ENCODE peak calls at places on chromosomes 7 and 10, in seven cellular contexts. N is HCT116, M is SK-N-SH, A is HepG2, Q is GM12878, W is K562, O is H1. C is an unnamed sample.

GRCh38 chr10:21501731-21502370 is 23.6 kb downstream of the SKIDA1 start:
- DNase-seq in N (no peak), M (no peak), A (peak; percentile 51), Q (no peak), W (no peak), O (no peak), C (no peak)

GRCh38 chr10:24706479-24707118 is 17.1 kb downstream of the ARHGAP21 start:
- DNase-seq in N (no peak), M (peak; percentile 42), A (peak; percentile 63), Q (no peak), W (no peak), O (no peak), C (no peak)

GRCh38 chr7:105677803-105678583 is 96.7 kb upstream of the EFCAB10 start:
- DNase-seq in N (no peak), M (no peak), A (no peak), Q (peak; percentile 45), W (no peak), O (no peak), C (no peak)

GRCh38 chr10:124072541-124072940 is 20.9 kb downstream of the CHST15 start:
- DNase-seq in N (no peak), M (no peak), A (no peak), Q (no peak), W (no peak), O (no peak), C (no peak)

GRCh38 chr7:25260862-25261454 is 32.7 kb upstream of the NPVF start:
- DNase-seq in N (no peak), M (no peak), A (no peak), Q (no peak), W (no peak), O (no peak), C (no peak)

GRCh38 chr10:119408969-119409371 is 133.5 kb downstream of the RGS10 start:
- DNase-seq in N (no peak), M (no peak), A (peak; percentile 44), Q (no peak), W (no peak), O (no peak), C (no peak)

GRCh38 chr10:61438141-61438984 is 14.8 kb downstream of the TMEM26 start:
- DNase-seq in N (no peak), M (no peak), A (no peak), Q (no peak), W (no peak), O (no peak), C (no peak)

GRCh38 chr10:11866199-11866925 is 43.2 kb downstream of the PROSER2 start:
- DNase-seq in N (no peak), M (no peak), A (no peak), Q (no peak), W (no peak), O (no peak), C (no peak)

DNA sequence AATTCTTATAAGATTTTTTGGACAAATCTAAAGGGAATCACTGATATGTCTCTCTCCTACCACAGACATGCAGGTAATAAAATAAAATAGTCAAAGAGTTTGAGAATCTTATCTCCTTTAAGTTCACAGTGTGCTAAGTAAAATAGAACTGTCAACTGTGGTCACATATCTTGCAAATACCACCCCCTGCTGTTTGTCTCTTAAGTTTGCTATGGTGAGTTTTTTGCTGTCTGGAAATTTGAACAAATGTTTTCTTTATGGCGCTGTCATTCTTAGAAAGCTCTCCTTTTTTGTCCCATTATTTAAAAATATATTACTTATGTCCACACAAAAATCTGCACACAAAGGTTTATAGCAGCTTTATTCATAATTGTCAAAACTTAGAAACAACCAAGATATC is 19.6 kb downstream of the GIMAP5 start:
- DNase-seq in N (no peak), M (no peak), A (no peak), Q (no peak), W (peak; percentile 42), O (no peak), C (no peak)
- TF ChIP-seq CTCF in N (peak; percentile 41), M (peak; percentile 55), A (peak; percentile 34), Q (peak; percentile 50), W (peak; percentile 78), O (no peak), C (peak; percentile 43)

GRCh38 chr7:135178364-135178763 is 7.9 kb upstream of the CYREN start:
- DNase-seq in N (no peak), M (no peak), A (no peak), Q (no peak), W (no peak), O (no peak), C (no peak)
- TF ChIP-seq POLR2AphosphoS5 in N (no peak), M (no peak), A (no peak), Q (no peak), W (no peak), O (no peak), C (no peak)

GRCh38 chr10:132962623-132963429 is 20.5 kb upstream of the CFAP46 start:
- DNase-seq in N (no peak), M (no peak), A (no peak), Q (no peak), W (no peak), O (no peak), C (no peak)
- TF ChIP-seq SIN3A in N (no peak), M (no peak), A (no peak), Q (no peak), W (no peak), O (no peak), C (no peak)

DNA sequence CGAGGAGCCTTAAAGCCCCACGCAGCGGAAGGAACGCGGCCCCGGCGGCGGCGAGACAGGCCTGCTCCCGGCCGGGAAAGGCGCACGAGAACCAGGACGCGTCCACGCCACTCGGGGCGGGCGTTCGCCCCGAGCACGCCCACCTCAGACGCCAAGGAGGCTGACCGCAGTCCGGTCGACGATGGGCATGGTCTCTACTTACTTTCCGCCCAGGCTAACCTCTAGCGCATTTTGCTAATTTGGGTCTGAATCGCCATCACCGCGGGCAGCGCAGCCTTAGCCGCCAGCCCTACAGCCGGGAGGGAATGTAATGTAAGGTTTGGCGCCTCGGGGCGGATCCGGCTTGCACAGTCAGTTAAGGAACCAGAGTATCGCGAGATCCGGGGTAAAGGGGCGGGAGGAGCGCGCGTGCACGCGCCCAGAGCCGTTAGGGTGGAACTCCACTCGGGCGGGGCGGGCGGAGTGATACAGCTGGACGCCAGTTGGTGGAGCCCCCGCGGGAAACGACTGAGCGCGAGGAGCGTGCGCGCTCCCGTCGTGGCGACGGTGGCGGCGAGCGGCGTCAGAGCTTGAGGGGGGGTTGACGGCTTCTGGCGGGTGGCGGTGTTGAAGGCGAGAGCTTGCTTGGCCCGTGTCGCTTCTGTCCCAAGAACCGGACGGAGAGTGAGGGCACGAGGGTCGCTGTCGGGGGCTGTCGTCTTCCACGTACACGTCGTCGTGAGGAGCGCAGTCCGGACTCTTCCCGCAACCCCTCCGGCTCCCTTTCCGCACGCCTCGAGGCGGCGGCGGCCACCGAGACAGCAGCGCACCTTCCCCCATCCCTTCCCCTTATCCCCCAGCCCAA is at the start of gene LUC7L2:
- DNase-seq in N (peak; percentile 95), M (peak; percentile 98), A (peak; percentile 95), Q (peak; percentile 94), W (peak; percentile 97), O (peak; percentile 96), C (peak; percentile 98)
- TF ChIP-seq CTCF in N (no peak), M (peak; percentile 17), A (peak; percentile 48), Q (no peak), W (peak; percentile 65), O (peak; percentile 14), C (no peak)

GRCh38 chr7:29377718-29378117 is 183.1 kb downstream of the CHN2 start:
- DNase-seq in N (no peak), M (no peak), A (no peak), Q (no peak), W (no peak), O (no peak), C (no peak)
- TF ChIP-seq POLR2AphosphoS5 in N (no peak), M (no peak), A (no peak), Q (no peak), W (no peak), O (no peak), C (no peak)

C was measured in Panc1.